ENCODE peak calls at places on chromosomes 16 and 17, in ten cellular contexts. D is A549; R is mammary epithelial cell; Y is GM23248; I is vagina; C is CD4-positive, CD25-positive, alpha-beta regulatory T cell; J is AG10803; T is fibroblast of villous mesenchyme; W is Peyer's patch; S is OCI-LY7. Q is an unnamed sample.

GRCh38 chr17:43479948-43480347 is 3.8 kb upstream of the DHX8 start:
- DNase-seq in D (no peak), R (no peak), Y (no peak), I (no peak), C (no peak), J (no peak), T (peak; percentile 63), W (no peak), S (no peak), Q (no peak)

GRCh38 chr16:10828851-10829331 is 10.3 kb upstream of the TVP23A start:
- DNase-seq in D (no peak), R (peak; percentile 73), Y (peak; percentile 93), I (peak; percentile 90), C (no peak), J (peak; percentile 89), T (peak; percentile 43), W (peak; percentile 35), S (no peak), Q (peak; percentile 60)

GRCh38 chr17:74758846-74759163 is 10.4 kb downstream of the NHERF1 start:
- DNase-seq in D (no peak), R (peak; percentile 35), Y (peak; percentile 62), I (no peak), C (no peak), J (peak; percentile 42), T (no peak), W (no peak), S (no peak), Q (no peak)

GRCh38 chr17:52027081-52027480 is 131.4 kb downstream of the CA10 start:
- DNase-seq in D (no peak), R (peak; percentile 76), Y (no peak), I (no peak), C (no peak), J (no peak), T (no peak), W (no peak), S (no peak), Q (no peak)

GRCh38 chr17:48545539-48545938 is 630 bp upstream of the HOXB2 start:
- DNase-seq in D (no peak), R (no peak), Y (no peak), I (no peak), C (no peak), J (no peak), T (no peak), W (no peak), S (no peak), Q (no peak)

GRCh38 chr16:79363484-79363883 is 237.1 kb downstream of the MAF start:
- DNase-seq in D (no peak), R (no peak), Y (no peak), I (no peak), C (no peak), J (no peak), T (no peak), W (no peak), S (no peak), Q (no peak)

GRCh38 chr16:2173366-2173765 is 17.8 kb downstream of the TRAF7 start:
- DNase-seq in D (no peak), R (no peak), Y (no peak), I (no peak), C (no peak), J (no peak), T (no peak), W (no peak), S (no peak), Q (no peak)

GRCh38 chr17:73976147-73976546 is 227.3 kb upstream of the RPL38 start:
- DNase-seq in D (no peak), R (no peak), Y (no peak), I (no peak), C (no peak), J (no peak), T (no peak), W (no peak), S (no peak), Q (no peak)

GRCh38 chr17:73562896-73563295 is 81.3 kb downstream of the SDK2 start:
- DNase-seq in D (no peak), R (peak; percentile 36), Y (peak; percentile 51), I (no peak), C (no peak), J (no peak), T (no peak), W (no peak), S (no peak), Q (no peak)

GRCh38 chr16:31157136-31157535 is 7.3 kb upstream of the PRSS36 start:
- DNase-seq in D (no peak), R (no peak), Y (peak; percentile 40), I (no peak), C (no peak), J (no peak), T (no peak), W (no peak), S (no peak), Q (no peak)

GRCh38 chr16:51557670-51558069 is 406.6 kb upstream of the SALL1 start:
- DNase-seq in D (no peak), R (no peak), Y (no peak), I (no peak), C (no peak), J (no peak), T (no peak), W (no peak), S (no peak), Q (no peak)

GRCh38 chr17:28347261-28347891 is 10.0 kb downstream of the POLDIP2 start:
- DNase-seq in D (no peak), R (peak; percentile 90), Y (peak; percentile 95), I (no peak), C (no peak), J (peak; percentile 94), T (no peak), W (no peak), S (no peak), Q (peak; percentile 83)

GRCh38 chr17:48011405-48012150 is 26.0 kb downstream of the COPZ2 start:
- DNase-seq in D (peak; percentile 66), R (peak; percentile 39), Y (peak; percentile 68), I (no peak), C (peak; percentile 78), J (peak; percentile 68), T (no peak), W (peak; percentile 63), S (peak; percentile 79), Q (peak; percentile 55)

GRCh38 chr17:19448341-19449268 is 37.6 kb downstream of the RNF112 start:
- DNase-seq in D (peak; percentile 76), R (peak; percentile 82), Y (peak; percentile 95), I (no peak), C (no peak), J (peak; percentile 98), T (peak; percentile 99), W (no peak), S (no peak), Q (peak; percentile 98)

GRCh38 chr17:69734656-69735055 is 320.2 kb downstream of the MAP2K6 start:
- DNase-seq in D (no peak), R (no peak), Y (no peak), I (no peak), C (no peak), J (peak; percentile 42), T (no peak), W (no peak), S (no peak), Q (no peak)

GRCh38 chr16:85921026-85921425 is 22.1 kb downstream of the IRF8 start:
- DNase-seq in D (no peak), R (no peak), Y (no peak), I (no peak), C (no peak), J (no peak), T (no peak), W (no peak), S (no peak), Q (no peak)

GRCh38 chr16:71425746-71426068 is 16.1 kb downstream of the TLE7 start:
- DNase-seq in D (no peak), R (no peak), Y (no peak), I (no peak), C (no peak), J (no peak), T (no peak), W (no peak), S (no peak), Q (no peak)
- H3K4me3 ChIP-seq in D (peak overlapping the region; percentile 50), R (no peak overlapping the region), Y (no peak overlapping the region), I (peak overlapping the region; percentile 1), C (no peak overlapping the region), J (no peak overlapping the region), T (peak overlapping the region; percentile 49), W (no peak overlapping the region), S (no peak overlapping the region), Q (peak overlapping the region; percentile 49)

GRCh38 chr17:42182927-42183734 is 2.1 kb downstream of the HCRT start:
- DNase-seq in D (peak; percentile 64), R (peak; percentile 16), Y (peak; percentile 66), I (no peak), C (no peak), J (peak; percentile 6), T (peak; percentile 38), W (no peak), S (no peak), Q (peak; percentile 34)
- H3K4me3 ChIP-seq in D (peak overlapping the region; percentile 48), R (no peak overlapping the region), Y (no peak overlapping the region), I (no peak overlapping the region), C (peak overlapping the region; percentile 78), J (peak overlapping the region; percentile 62), T (peak overlapping the region; percentile 61), W (peak overlapping the region; percentile 57), S (peak overlapping the region; percentile 61), Q (peak overlapping the region; percentile 64)

DNA sequence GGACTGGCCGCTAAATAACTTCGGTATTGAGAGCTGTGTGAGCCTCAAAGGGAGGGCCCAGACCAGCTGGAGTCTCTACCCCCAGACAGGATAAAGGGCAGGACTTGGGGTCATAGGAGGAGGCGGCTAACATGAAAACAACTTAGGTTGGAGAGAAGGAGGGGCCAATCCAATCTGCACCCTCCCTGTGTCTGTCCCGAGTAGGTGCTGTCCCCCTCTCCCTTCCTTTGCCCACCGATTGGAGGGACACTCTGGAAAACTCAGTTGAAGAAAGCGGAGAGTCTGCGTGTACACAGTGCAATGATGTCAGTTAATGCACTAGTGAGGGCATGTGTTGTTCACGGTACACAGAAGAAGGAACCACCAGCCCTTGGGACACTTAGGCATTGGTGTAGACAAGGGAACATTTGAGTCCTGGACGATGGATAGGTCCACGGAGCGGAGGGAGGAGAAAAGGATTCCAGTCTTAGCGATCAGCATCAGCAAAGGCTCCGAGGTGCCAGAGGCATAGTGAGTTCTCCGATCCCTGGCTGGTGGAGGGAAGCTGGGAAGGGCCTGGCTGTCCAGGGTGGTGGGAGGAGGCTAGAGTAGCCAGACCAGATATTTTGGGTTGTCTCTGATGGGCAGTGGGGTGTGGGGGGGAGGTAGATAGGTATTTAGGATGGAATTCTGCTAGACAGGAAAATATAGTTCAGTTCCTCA is 761 bp downstream of the NOL3 start:
- DNase-seq in D (peak; percentile 51), R (no peak), Y (peak; percentile 57), I (no peak), C (no peak), J (peak; percentile 45), T (no peak), W (no peak), S (no peak), Q (no peak)
- H3K4me3 ChIP-seq in D (peak overlapping the region; percentile 51), R (peak overlapping the region; percentile 54), Y (peak overlapping the region; percentile 74), I (peak overlapping the region; percentile 60), C (no peak overlapping the region), J (peak overlapping the region; percentile 65), T (peak overlapping the region; percentile 57), W (peak overlapping the region; percentile 36), S (peak overlapping the region; percentile 38), Q (peak overlapping the region; percentile 59)

DNA sequence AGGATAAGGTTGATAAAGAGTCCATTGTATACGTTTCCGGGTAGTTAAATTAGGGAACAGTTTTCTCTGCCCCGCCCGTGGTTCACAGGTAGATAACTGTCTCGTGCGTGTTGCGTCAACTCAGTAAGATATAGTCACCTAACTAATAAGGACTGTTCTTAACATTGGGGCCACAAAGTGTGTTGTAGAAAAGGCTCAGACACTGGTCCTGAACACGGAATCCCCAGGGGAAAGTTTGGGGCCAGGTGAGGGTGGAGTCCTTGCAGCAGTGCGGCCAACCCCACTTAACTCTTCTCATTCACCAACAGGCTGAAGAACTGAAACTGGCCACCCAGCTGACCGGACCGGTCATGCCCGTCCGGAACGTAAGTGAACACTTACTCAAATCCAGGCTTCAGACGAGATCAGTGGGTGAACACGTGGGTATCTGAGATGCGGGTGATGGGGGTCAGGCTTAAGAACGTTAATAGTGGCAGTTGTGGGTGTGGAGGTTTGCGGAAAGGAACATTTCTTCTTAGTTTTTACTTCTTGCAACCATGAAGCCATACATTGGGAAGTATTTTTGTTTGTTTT is 1.6 kb downstream of the RPL13 start:
- DNase-seq in D (peak; percentile 47), R (no peak), Y (no peak), I (no peak), C (no peak), J (no peak), T (no peak), W (no peak), S (peak; percentile 25), Q (peak; percentile 37)
- H3K4me3 ChIP-seq in D (peak overlapping the region; percentile 99), R (peak overlapping the region; percentile 64), Y (peak overlapping the region; percentile 84), I (peak overlapping the region; percentile 88), C (peak overlapping the region; percentile 67), J (peak overlapping the region; percentile 88), T (peak overlapping the region; percentile 60), W (no peak overlapping the region), S (peak overlapping the region; percentile 98), Q (peak overlapping the region; percentile 89)